ENCODE peak calls at places on chromosomes 12 and 14, in six cellular contexts. One of them, this sample, is unnamed.
A peak's percentile ranks its signal among the peaks of the same experiment; 100 is the strongest.

GRCh38 chr14:74568896-74569295 is 43.1 kb downstream of the LTBP2 start:
- DNase-seq in heart left ventricle: peak; percentile 71
- DNase-seq in Panc1: no peak
- DNase-seq in astrocyte of the spinal cord: no peak
- DNase-seq in GM23248: no peak
- DNase-seq in MM.1S: no peak
- DNase-seq in this sample: no peak

GRCh38 chr12:58897969-58898368 is 22.3 kb downstream of the LRIG3 start:
- DNase-seq in GM23248: no peak
- DNase-seq in MM.1S: no peak
- DNase-seq in Panc1: no peak
- DNase-seq in heart left ventricle: no peak
- DNase-seq in astrocyte of the spinal cord: no peak
- DNase-seq in this sample: no peak

GRCh38 chr14:41718477-41719166 is 111.9 kb downstream of the LRFN5 start:
- DNase-seq in Panc1: no peak
- DNase-seq in heart left ventricle: no peak
- DNase-seq in astrocyte of the spinal cord: no peak
- DNase-seq in GM23248: no peak
- DNase-seq in MM.1S: no peak
- DNase-seq in this sample: no peak

GRCh38 chr12:100699209-100699608 is 95.4 kb upstream of the ANO4 start:
- DNase-seq in MM.1S: peak; percentile 87
- DNase-seq in GM23248: no peak
- DNase-seq in heart left ventricle: no peak
- DNase-seq in Panc1: no peak
- DNase-seq in astrocyte of the spinal cord: no peak
- DNase-seq in this sample: peak; percentile 9

GRCh38 chr14:75513911-75514672 is 8.2 kb upstream of the BATF start:
- DNase-seq in GM23248: no peak
- DNase-seq in Panc1: no peak
- DNase-seq in astrocyte of the spinal cord: no peak
- DNase-seq in MM.1S: no peak
- DNase-seq in heart left ventricle: no peak
- DNase-seq in this sample: peak; percentile 84

GRCh38 chr14:101379842-101380241 is 181.5 kb upstream of the DIO3 start:
- DNase-seq in MM.1S: no peak
- DNase-seq in GM23248: no peak
- DNase-seq in heart left ventricle: no peak
- DNase-seq in astrocyte of the spinal cord: no peak
- DNase-seq in Panc1: no peak
- DNase-seq in this sample: no peak

GRCh38 chr12:112418596-112419268 is at the start of gene PTPN11:
- DNase-seq in Panc1: no peak
- DNase-seq in astrocyte of the spinal cord: peak; percentile 83
- DNase-seq in heart left ventricle: peak; percentile 87
- DNase-seq in MM.1S: peak; percentile 67
- DNase-seq in GM23248: peak; percentile 89
- DNase-seq in this sample: peak; percentile 89

GRCh38 chr12:52792185-52793029 is 3.5 kb downstream of the KRT3 start:
- DNase-seq in astrocyte of the spinal cord: no peak
- DNase-seq in MM.1S: no peak
- DNase-seq in GM23248: no peak
- DNase-seq in heart left ventricle: no peak
- DNase-seq in Panc1: no peak
- DNase-seq in this sample: no peak

GRCh38 chr12:442235-442884 is 17.4 kb upstream of the B4GALNT3 start:
- DNase-seq in MM.1S: peak; percentile 33
- DNase-seq in heart left ventricle: no peak
- DNase-seq in GM23248: peak; percentile 62
- DNase-seq in Panc1: no peak
- DNase-seq in astrocyte of the spinal cord: peak; percentile 40
- DNase-seq in this sample: peak; percentile 21

GRCh38 chr12:6062427-6063378 is 61.8 kb downstream of the VWF start:
- DNase-seq in astrocyte of the spinal cord: peak; percentile 47
- DNase-seq in GM23248: peak; percentile 65
- DNase-seq in MM.1S: peak; percentile 48
- DNase-seq in Panc1: peak; percentile 50
- DNase-seq in heart left ventricle: peak; percentile 56
- DNase-seq in this sample: peak; percentile 56

GRCh38 chr14:68168460-68169109 is 349.0 kb downstream of the RAD51B start:
- DNase-seq in MM.1S: no peak
- DNase-seq in Panc1: no peak
- DNase-seq in heart left ventricle: no peak
- DNase-seq in astrocyte of the spinal cord: no peak
- DNase-seq in GM23248: no peak
- DNase-seq in this sample: no peak

GRCh38 chr12:79761341-79761740 is 70.6 kb upstream of the PAWR start:
- DNase-seq in astrocyte of the spinal cord: no peak
- DNase-seq in Panc1: no peak
- DNase-seq in GM23248: no peak
- DNase-seq in heart left ventricle: no peak
- DNase-seq in MM.1S: no peak
- DNase-seq in this sample: no peak

GRCh38 chr14:65958664-65959562 is 527.3 kb upstream of the CCDC196 start:
- DNase-seq in astrocyte of the spinal cord: peak; percentile 23
- DNase-seq in heart left ventricle: no peak
- DNase-seq in Panc1: no peak
- DNase-seq in MM.1S: peak; percentile 11
- DNase-seq in GM23248: peak; percentile 54
- DNase-seq in this sample: peak; percentile 47

GRCh38 chr14:39097159-39097558 is 5.9 kb downstream of the SEC23A start:
- DNase-seq in GM23248: peak; percentile 70
- DNase-seq in astrocyte of the spinal cord: no peak
- DNase-seq in heart left ventricle: no peak
- DNase-seq in Panc1: no peak
- DNase-seq in MM.1S: no peak
- DNase-seq in this sample: no peak

GRCh38 chr12:122036153-122036552 is 14.5 kb downstream of the BCL7A start:
- DNase-seq in astrocyte of the spinal cord: no peak
- DNase-seq in MM.1S: no peak
- DNase-seq in heart left ventricle: no peak
- DNase-seq in Panc1: no peak
- DNase-seq in GM23248: no peak
- DNase-seq in this sample: no peak

GRCh38 chr12:13250416-13250815 is 53.9 kb downstream of the EMP1 start:
- DNase-seq in MM.1S: no peak
- DNase-seq in Panc1: no peak
- DNase-seq in GM23248: peak; percentile 91
- DNase-seq in astrocyte of the spinal cord: peak; percentile 29
- DNase-seq in heart left ventricle: no peak
- DNase-seq in this sample: no peak

GRCh38 chr12:112907415-112908157 is 824 bp downstream of the OAS1 start:
- DNase-seq in MM.1S: peak; percentile 23
- DNase-seq in Panc1: no peak
- DNase-seq in astrocyte of the spinal cord: no peak
- DNase-seq in GM23248: no peak
- DNase-seq in heart left ventricle: no peak
- DNase-seq in this sample: peak; percentile 76

GRCh38 chr12:32583535-32583934 is 95.6 kb upstream of the DNM1L start:
- DNase-seq in astrocyte of the spinal cord: peak; percentile 78
- DNase-seq in MM.1S: no peak
- DNase-seq in Panc1: no peak
- DNase-seq in GM23248: peak; percentile 68
- DNase-seq in heart left ventricle: no peak
- DNase-seq in this sample: no peak

GRCh38 chr12:40473979-40474378 is 218.3 kb upstream of the CNTN1 start:
- DNase-seq in MM.1S: no peak
- DNase-seq in Panc1: no peak
- DNase-seq in GM23248: no peak
- DNase-seq in astrocyte of the spinal cord: no peak
- DNase-seq in heart left ventricle: no peak
- DNase-seq in this sample: peak; percentile 36

GRCh38 chr14:95531473-95531872 is 3.4 kb upstream of the GLRX5 start:
- DNase-seq in MM.1S: no peak
- DNase-seq in heart left ventricle: no peak
- DNase-seq in GM23248: peak; percentile 78
- DNase-seq in astrocyte of the spinal cord: peak; percentile 79
- DNase-seq in Panc1: no peak
- DNase-seq in this sample: no peak
- H3K4me3 ChIP-seq in MM.1S: no peak overlapping the region
- H3K4me3 ChIP-seq in heart left ventricle: no peak overlapping the region
- H3K4me3 ChIP-seq in GM23248: peak overlapping the region; percentile 83
- H3K4me3 ChIP-seq in astrocyte of the spinal cord: no peak overlapping the region
- H3K4me3 ChIP-seq in Panc1: peak overlapping the region; percentile 92
- H3K4me3 ChIP-seq in this sample: no peak overlapping the region

GRCh38 chr12:54429014-54429471 is 10.0 kb upstream of the ITGA5 start:
- DNase-seq in astrocyte of the spinal cord: no peak
- DNase-seq in MM.1S: no peak
- DNase-seq in GM23248: no peak
- DNase-seq in heart left ventricle: no peak
- DNase-seq in Panc1: no peak
- DNase-seq in this sample: no peak

GRCh38 chr12:54426690-54427089 is 7.6 kb upstream of the ITGA5 start:
- DNase-seq in MM.1S: no peak
- DNase-seq in astrocyte of the spinal cord: no peak
- DNase-seq in Panc1: no peak
- DNase-seq in GM23248: no peak
- DNase-seq in heart left ventricle: no peak
- DNase-seq in this sample: no peak

GRCh38 chr12:54424232-54424631 is 5.2 kb upstream of the ITGA5 start:
- DNase-seq in MM.1S: no peak
- DNase-seq in GM23248: peak; percentile 54
- DNase-seq in astrocyte of the spinal cord: no peak
- DNase-seq in Panc1: no peak
- DNase-seq in heart left ventricle: no peak
- DNase-seq in this sample: no peak

GRCh38 chr12:54428050-54429013 is 9.3 kb upstream of the ITGA5 start:
- DNase-seq in MM.1S: no peak
- DNase-seq in Panc1: no peak
- DNase-seq in GM23248: peak; percentile 95
- DNase-seq in heart left ventricle: no peak
- DNase-seq in astrocyte of the spinal cord: peak; percentile 74
- DNase-seq in this sample: no peak

GRCh38 chr12:54425696-54426095 is 6.6 kb upstream of the ITGA5 start:
- DNase-seq in Panc1: no peak
- DNase-seq in GM23248: no peak
- DNase-seq in astrocyte of the spinal cord: no peak
- DNase-seq in MM.1S: no peak
- DNase-seq in heart left ventricle: no peak
- DNase-seq in this sample: no peak
- H3K4me3 ChIP-seq in Panc1: no peak overlapping the region
- H3K4me3 ChIP-seq in GM23248: no peak overlapping the region
- H3K4me3 ChIP-seq in astrocyte of the spinal cord: no peak overlapping the region
- H3K4me3 ChIP-seq in MM.1S: no peak overlapping the region
- H3K4me3 ChIP-seq in heart left ventricle: no peak overlapping the region
- H3K4me3 ChIP-seq in this sample: no peak overlapping the region

GRCh38 chr12:104467346-104467837 is 10.6 kb downstream of the CHST11 start:
- DNase-seq in GM23248: no peak
- DNase-seq in MM.1S: peak; percentile 56
- DNase-seq in heart left ventricle: no peak
- DNase-seq in Panc1: no peak
- DNase-seq in astrocyte of the spinal cord: no peak
- DNase-seq in this sample: peak; percentile 64

GRCh38 chr12:104465379-104465778 is 8.6 kb downstream of the CHST11 start:
- DNase-seq in GM23248: no peak
- DNase-seq in heart left ventricle: no peak
- DNase-seq in MM.1S: no peak
- DNase-seq in Panc1: no peak
- DNase-seq in astrocyte of the spinal cord: no peak
- DNase-seq in this sample: no peak

GRCh38 chr12:104469066-104469465 is 12.3 kb downstream of the CHST11 start:
- DNase-seq in heart left ventricle: no peak
- DNase-seq in astrocyte of the spinal cord: no peak
- DNase-seq in Panc1: no peak
- DNase-seq in MM.1S: no peak
- DNase-seq in GM23248: no peak
- DNase-seq in this sample: no peak

GRCh38 chr12:104464899-104465298 is 8.2 kb downstream of the CHST11 start:
- DNase-seq in GM23248: no peak
- DNase-seq in heart left ventricle: no peak
- DNase-seq in Panc1: no peak
- DNase-seq in astrocyte of the spinal cord: no peak
- DNase-seq in MM.1S: no peak
- DNase-seq in this sample: no peak

GRCh38 chr12:104466694-104467345 is 10.1 kb downstream of the CHST11 start:
- DNase-seq in Panc1: no peak
- DNase-seq in astrocyte of the spinal cord: no peak
- DNase-seq in heart left ventricle: no peak
- DNase-seq in GM23248: no peak
- DNase-seq in MM.1S: peak; percentile 46
- DNase-seq in this sample: no peak
- H3K4me3 ChIP-seq in Panc1: no peak overlapping the region
- H3K4me3 ChIP-seq in astrocyte of the spinal cord: no peak overlapping the region
- H3K4me3 ChIP-seq in heart left ventricle: no peak overlapping the region
- H3K4me3 ChIP-seq in GM23248: no peak overlapping the region
- H3K4me3 ChIP-seq in MM.1S: peak overlapping the region; percentile 7
- H3K4me3 ChIP-seq in this sample: no peak overlapping the region

DNA sequence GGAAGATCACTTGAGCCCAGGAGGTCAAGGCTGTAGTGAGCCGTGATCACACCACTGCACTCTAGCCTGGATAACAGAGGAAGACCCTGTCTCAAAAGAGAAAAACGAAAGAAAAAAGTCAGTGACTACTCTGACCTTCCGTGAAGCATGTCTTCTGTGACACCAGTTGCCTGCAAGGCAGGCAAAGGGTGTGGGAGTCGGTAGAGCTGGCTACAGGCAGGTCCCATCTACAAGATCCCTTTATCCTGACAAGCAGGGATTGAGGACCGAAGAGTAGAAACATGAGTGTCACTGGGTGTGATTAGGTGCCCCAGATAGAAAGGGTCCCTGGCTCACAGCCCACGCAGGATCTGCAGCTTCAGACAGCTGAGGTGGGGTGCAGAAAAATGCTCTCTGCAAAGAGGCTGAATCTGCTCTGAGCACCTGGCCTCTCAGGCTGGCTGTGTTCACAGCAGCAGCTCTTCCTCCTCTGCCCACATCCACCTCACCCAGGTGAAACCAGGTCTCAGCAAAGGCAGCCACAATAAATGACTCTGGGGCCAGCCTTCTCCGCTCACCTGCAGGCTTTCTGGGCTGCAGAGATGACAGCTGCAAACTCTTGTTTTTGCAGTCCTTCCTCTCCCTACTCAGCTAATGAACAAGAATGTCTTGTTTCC is 28.6 kb upstream of the HSP90B1 start:
- DNase-seq in heart left ventricle: no peak
- DNase-seq in astrocyte of the spinal cord: no peak
- DNase-seq in Panc1: no peak
- DNase-seq in MM.1S: peak; percentile 92
- DNase-seq in GM23248: no peak
- DNase-seq in this sample: no peak
- H3K4me3 ChIP-seq in heart left ventricle: no peak overlapping the region
- H3K4me3 ChIP-seq in astrocyte of the spinal cord: no peak overlapping the region
- H3K4me3 ChIP-seq in Panc1: no peak overlapping the region
- H3K4me3 ChIP-seq in MM.1S: peak overlapping the region; percentile 52
- H3K4me3 ChIP-seq in GM23248: no peak overlapping the region
- H3K4me3 ChIP-seq in this sample: no peak overlapping the region

This sample was measured in GM12865.